ENCODE peak calls at places on chromosomes 4 and X, in six cellular contexts. One of them, this sample, is unnamed.

GRCh38 chrX:109902665-109903064 is 100.2 kb upstream of the TMEM164 start:
- DNase-seq in CD4-positive, CD25-positive, alpha-beta regulatory T cell: no peak
- DNase-seq in endodermal cell: no peak
- DNase-seq in body of pancreas: no peak
- DNase-seq in lower lobe of right lung: no peak
- DNase-seq in IMR-90: peak
- DNase-seq in this sample: peak

GRCh38 chr4:131764730-131765129 is 1384.4 kb upstream of the PCDH10 start:
- DNase-seq in CD4-positive, CD25-positive, alpha-beta regulatory T cell: no peak
- DNase-seq in endodermal cell: no peak
- DNase-seq in body of pancreas: no peak
- DNase-seq in lower lobe of right lung: no peak
- DNase-seq in IMR-90: no peak
- DNase-seq in this sample: no peak

GRCh38 chrX:119292445-119292844 is 56.4 kb downstream of the PGRMC1 start:
- DNase-seq in CD4-positive, CD25-positive, alpha-beta regulatory T cell: no peak
- DNase-seq in endodermal cell: no peak
- DNase-seq in body of pancreas: no peak
- DNase-seq in lower lobe of right lung: no peak
- DNase-seq in IMR-90: no peak
- DNase-seq in this sample: no peak

GRCh38 chrX:20461576-20461975 is 194.9 kb upstream of the RPS6KA3 start:
- DNase-seq in CD4-positive, CD25-positive, alpha-beta regulatory T cell: no peak
- DNase-seq in endodermal cell: no peak
- DNase-seq in body of pancreas: no peak
- DNase-seq in lower lobe of right lung: no peak
- DNase-seq in IMR-90: peak
- DNase-seq in this sample: peak

GRCh38 chr4:176927664-176928063 is 134.9 kb upstream of the VEGFC start:
- DNase-seq in CD4-positive, CD25-positive, alpha-beta regulatory T cell: no peak
- DNase-seq in endodermal cell: no peak
- DNase-seq in body of pancreas: no peak
- DNase-seq in lower lobe of right lung: no peak
- DNase-seq in IMR-90: peak
- DNase-seq in this sample: peak

GRCh38 chr4:15754323-15754722 is 23.8 kb upstream of the CD38 start:
- DNase-seq in CD4-positive, CD25-positive, alpha-beta regulatory T cell: peak
- DNase-seq in endodermal cell: no peak
- DNase-seq in body of pancreas: peak
- DNase-seq in lower lobe of right lung: no peak
- DNase-seq in IMR-90: peak
- DNase-seq in this sample: no peak

GRCh38 chr4:23485793-23486192 is 404.1 kb downstream of the PPARGC1A start:
- DNase-seq in CD4-positive, CD25-positive, alpha-beta regulatory T cell: no peak
- DNase-seq in endodermal cell: no peak
- DNase-seq in body of pancreas: no peak
- DNase-seq in lower lobe of right lung: no peak
- DNase-seq in IMR-90: no peak
- DNase-seq in this sample: peak

GRCh38 chr4:57355066-57355465 is 244.9 kb upstream of the IGFBP7 start:
- DNase-seq in CD4-positive, CD25-positive, alpha-beta regulatory T cell: no peak
- DNase-seq in endodermal cell: no peak
- DNase-seq in body of pancreas: no peak
- DNase-seq in lower lobe of right lung: no peak
- DNase-seq in IMR-90: no peak
- DNase-seq in this sample: no peak

GRCh38 chr4:81069706-81070331 is 39.3 kb downstream of the BMP3 start:
- DNase-seq in CD4-positive, CD25-positive, alpha-beta regulatory T cell: peak
- DNase-seq in endodermal cell: peak
- DNase-seq in body of pancreas: peak
- DNase-seq in lower lobe of right lung: no peak
- DNase-seq in IMR-90: peak
- DNase-seq in this sample: peak

GRCh38 chr4:113435893-113436292 is 325.6 kb downstream of the CAMK2D start:
- DNase-seq in CD4-positive, CD25-positive, alpha-beta regulatory T cell: peak
- DNase-seq in endodermal cell: peak
- DNase-seq in body of pancreas: peak
- DNase-seq in lower lobe of right lung: no peak
- DNase-seq in IMR-90: peak
- DNase-seq in this sample: peak

GRCh38 chrX:118976599-118977340 is 2.4 kb downstream of the LONRF3 start:
- DNase-seq in CD4-positive, CD25-positive, alpha-beta regulatory T cell: peak
- DNase-seq in endodermal cell: peak
- DNase-seq in body of pancreas: peak
- DNase-seq in lower lobe of right lung: peak
- DNase-seq in IMR-90: no peak
- DNase-seq in this sample: no peak

DNA sequence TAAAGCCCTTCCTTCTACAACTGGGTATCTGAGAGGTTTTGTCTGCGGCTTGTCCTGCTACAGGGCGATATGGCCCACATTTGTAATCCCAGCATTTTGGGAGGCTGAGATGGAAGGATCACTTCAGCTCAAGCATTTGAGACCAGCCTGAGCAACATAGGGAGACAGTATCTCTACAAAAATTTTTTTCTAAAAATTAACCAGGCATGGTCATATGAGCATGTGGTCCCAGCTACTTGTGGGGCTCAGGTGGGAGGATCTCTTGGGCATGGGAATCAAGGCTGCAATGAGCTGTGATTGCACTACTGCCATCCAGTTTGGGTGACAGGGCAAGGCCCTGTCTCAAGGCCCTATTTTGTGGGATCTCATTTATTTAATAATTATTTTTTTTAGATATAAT is 420.6 kb upstream of the PABPC4L start:
- DNase-seq in CD4-positive, CD25-positive, alpha-beta regulatory T cell: no peak
- DNase-seq in endodermal cell: no peak
- DNase-seq in body of pancreas: no peak
- DNase-seq in lower lobe of right lung: no peak
- DNase-seq in IMR-90: no peak
- DNase-seq in this sample: no peak
- H3K4me3 ChIP-seq in CD4-positive, CD25-positive, alpha-beta regulatory T cell: no peak
- H3K4me3 ChIP-seq in endodermal cell: no peak
- H3K4me3 ChIP-seq in body of pancreas: no peak
- H3K4me3 ChIP-seq in lower lobe of right lung: no peak
- H3K4me3 ChIP-seq in IMR-90: no peak
- H3K4me3 ChIP-seq in this sample: no peak

GRCh38 chr4:25552580-25553271 is 102.9 kb upstream of the SLC34A2 start:
- DNase-seq in CD4-positive, CD25-positive, alpha-beta regulatory T cell: no peak
- DNase-seq in endodermal cell: peak
- DNase-seq in body of pancreas: peak
- DNase-seq in lower lobe of right lung: peak
- DNase-seq in IMR-90: no peak
- DNase-seq in this sample: no peak
- H3K4me3 ChIP-seq in CD4-positive, CD25-positive, alpha-beta regulatory T cell: no peak
- H3K4me3 ChIP-seq in endodermal cell: no peak
- H3K4me3 ChIP-seq in body of pancreas: no peak
- H3K4me3 ChIP-seq in lower lobe of right lung: no peak
- H3K4me3 ChIP-seq in IMR-90: no peak
- H3K4me3 ChIP-seq in this sample: no peak

GRCh38 chrX:40182615-40183014 is 84.9 kb upstream of the BCOR start:
- DNase-seq in CD4-positive, CD25-positive, alpha-beta regulatory T cell: no peak
- DNase-seq in endodermal cell: no peak
- DNase-seq in body of pancreas: no peak
- DNase-seq in lower lobe of right lung: no peak
- DNase-seq in IMR-90: no peak
- DNase-seq in this sample: no peak
- H3K4me3 ChIP-seq in CD4-positive, CD25-positive, alpha-beta regulatory T cell: no peak
- H3K4me3 ChIP-seq in endodermal cell: no peak
- H3K4me3 ChIP-seq in body of pancreas: no peak
- H3K4me3 ChIP-seq in lower lobe of right lung: no peak
- H3K4me3 ChIP-seq in IMR-90: no peak
- H3K4me3 ChIP-seq in this sample: no peak

DNA sequence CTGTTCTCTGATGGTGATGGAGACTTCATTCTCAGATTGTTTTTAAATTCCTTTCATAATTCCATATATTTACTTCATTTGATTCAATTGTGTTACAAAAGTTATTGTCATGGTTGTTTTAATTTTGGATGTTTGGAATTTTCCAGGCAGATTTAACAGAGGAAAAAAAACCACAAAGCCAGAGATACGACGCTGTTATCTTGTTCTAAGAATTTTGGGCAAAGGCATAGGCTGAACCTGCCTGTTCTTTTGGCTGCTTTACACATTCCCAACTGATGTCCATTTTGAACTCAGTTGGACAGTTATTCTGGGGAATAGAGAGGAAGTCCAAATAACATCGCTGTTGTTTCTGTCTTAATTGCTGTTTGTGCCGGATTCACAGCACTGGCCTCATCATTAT is 65.7 kb downstream of the LINC00632 start:
- DNase-seq in CD4-positive, CD25-positive, alpha-beta regulatory T cell: no peak
- DNase-seq in endodermal cell: no peak
- DNase-seq in body of pancreas: no peak
- DNase-seq in lower lobe of right lung: no peak
- DNase-seq in IMR-90: no peak
- DNase-seq in this sample: no peak
- H3K4me3 ChIP-seq in CD4-positive, CD25-positive, alpha-beta regulatory T cell: no peak
- H3K4me3 ChIP-seq in endodermal cell: no peak
- H3K4me3 ChIP-seq in body of pancreas: no peak
- H3K4me3 ChIP-seq in lower lobe of right lung: no peak
- H3K4me3 ChIP-seq in IMR-90: no peak
- H3K4me3 ChIP-seq in this sample: no peak